ENCODE peak calls at places on chromosomes 6 and 20, in four cellular contexts. T, J, A and M are unnamed samples.

GRCh38 chr20:63957690-63958441 is 1.6 kb upstream of the UCKL1 start:
- DNase-seq in T (peak), A (no peak), J (no peak), M (no peak)

GRCh38 chr6:143955971-143956370 is 52.1 kb downstream of the PLAGL1 start:
- DNase-seq in T (peak), A (no peak), J (no peak), M (no peak)

GRCh38 chr6:169243661-169244060 is 10.0 kb downstream of the THBS2 start:
- DNase-seq in J (no peak), A (no peak), T (no peak), M (no peak)

GRCh38 chr6:142279350-142280180 is 22.2 kb upstream of the ADGRG6 start:
- DNase-seq in A (no peak), J (no peak), T (no peak), M (no peak)

GRCh38 chr6:82040405-82041221 is 206.9 kb downstream of the IBTK start:
- DNase-seq in A (no peak), J (peak), T (peak), M (no peak)

GRCh38 chr20:63331741-63332400 is 29.3 kb downstream of the CHRNA4 start:
- DNase-seq in T (no peak), J (no peak), A (no peak), M (no peak)

GRCh38 chr6:166996406-166996805 is 2.8 kb upstream of the CEP43 start:
- DNase-seq in T (peak), J (no peak), A (no peak), M (no peak)

GRCh38 chr6:122789862-122790739 is 1.0 kb downstream of the SMPDL3A start:
- DNase-seq in A (peak), T (peak), J (no peak), M (no peak)

GRCh38 chr6:109781001-109781400 is 89.9 kb downstream of the FIG4 start:
- DNase-seq in T (no peak), J (no peak), A (no peak), M (no peak)

GRCh38 chr6:109782401-109783046 is 91.4 kb downstream of the FIG4 start:
- DNase-seq in T (no peak), J (no peak), A (no peak), M (no peak)

GRCh38 chr6:109787312-109787711 is 96.2 kb downstream of the FIG4 start:
- DNase-seq in J (no peak), T (no peak), A (no peak), M (no peak)

GRCh38 chr6:109788687-109789086 is 97.6 kb downstream of the FIG4 start:
- DNase-seq in A (no peak), T (no peak), J (no peak), M (no peak)

GRCh38 chr6:109783245-109783990 is 92.3 kb downstream of the FIG4 start:
- DNase-seq in A (no peak), J (no peak), T (no peak), M (no peak)
- TF ChIP-seq CTCF in A (no peak), J (no peak), T (peak), M (peak)

GRCh38 chr6:126100386-126100785 is 114.0 kb downstream of the TRMT11 start:
- DNase-seq in T (peak), J (no peak), A (no peak), M (no peak)
- H3K4me3 ChIP-seq in T (no peak), J (no peak), A (no peak), M (no peak)

DNA sequence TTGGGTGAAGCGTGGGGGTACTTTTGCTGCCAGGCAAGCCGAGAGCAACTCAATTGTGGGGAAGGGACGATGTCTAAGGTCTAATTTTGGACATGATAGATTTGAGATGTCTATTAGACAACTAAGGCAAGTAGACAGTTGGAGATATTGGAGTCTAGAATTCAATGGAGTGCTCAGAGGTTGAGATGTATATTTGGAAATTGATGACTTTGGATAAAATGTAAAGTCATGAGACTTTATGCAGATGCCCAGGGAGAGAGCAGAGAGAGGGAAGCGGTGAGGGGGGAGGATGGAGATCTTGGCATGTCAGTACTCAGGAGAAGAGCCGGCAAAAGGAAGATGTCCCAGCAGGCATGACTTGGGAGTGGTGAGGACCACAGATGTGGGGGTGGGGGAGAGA is 6.9 kb downstream of the MYLK2 start:
- DNase-seq in T (no peak), J (no peak), A (no peak), M (no peak)
- TF ChIP-seq CTCF in T (no peak), J (no peak), A (no peak), M (no peak)

DNA sequence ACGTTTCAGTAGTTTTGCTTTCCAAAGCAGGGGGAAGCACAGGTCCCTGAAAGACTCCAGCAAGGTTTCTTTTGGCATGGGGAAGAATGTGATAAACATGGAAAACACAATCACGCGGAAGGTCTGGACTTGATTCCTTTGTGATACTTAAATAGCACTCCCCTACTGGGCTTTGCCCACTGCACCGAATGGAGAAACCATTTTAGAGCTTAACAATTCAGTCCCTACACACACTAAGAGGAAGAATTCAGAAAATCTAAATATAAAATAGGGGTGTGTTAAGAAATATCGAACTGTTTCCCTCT is 71.4 kb upstream of the NHSL1 start:
- DNase-seq in A (no peak), J (no peak), T (no peak), M (no peak)
- H3K4me3 ChIP-seq in A (peak), J (no peak), T (no peak), M (no peak)

GRCh38 chr6:12844284-12845223 is 128.0 kb downstream of the PHACTR1 start:
- DNase-seq in J (no peak), A (no peak), T (no peak), M (no peak)
- TF ChIP-seq CTCF in J (no peak), A (no peak), T (peak), M (peak)

GRCh38 chr6:35470663-35471120 is 2.5 kb downstream of the RPL10A start:
- DNase-seq in A (no peak), J (no peak), T (no peak), M (no peak)
- H3K4me3 ChIP-seq in A (no peak), J (no peak), T (peak), M (peak)